ENCODE peak calls at places on chromosomes 4 and X, in six cellular contexts. One of them, this sample, is unnamed.

GRCh38 chr4:119314356-119314755 is 7.6 kb downstream of the FABP2 start:
- DNase-seq in endothelial cell of umbilical vein: peak; percentile 53
- DNase-seq in H1: no peak
- DNase-seq in HepG2: peak; percentile 41
- DNase-seq in A549: peak; percentile 39
- DNase-seq in K562: no peak
- DNase-seq in this sample: no peak

GRCh38 chr4:74738756-74739155 is 55.6 kb downstream of the BTC start:
- DNase-seq in H1: no peak
- DNase-seq in K562: no peak
- DNase-seq in A549: no peak
- DNase-seq in endothelial cell of umbilical vein: no peak
- DNase-seq in HepG2: no peak
- DNase-seq in this sample: no peak

GRCh38 chr4:88843067-88843723 is 145.6 kb upstream of the NAP1L5 start:
- DNase-seq in K562: no peak
- DNase-seq in A549: no peak
- DNase-seq in H1: no peak
- DNase-seq in HepG2: no peak
- DNase-seq in endothelial cell of umbilical vein: peak; percentile 87
- DNase-seq in this sample: no peak

GRCh38 chr4:87465739-87466366 is 43.5 kb downstream of the NUDT9 start:
- DNase-seq in H1: no peak
- DNase-seq in K562: peak; percentile 23
- DNase-seq in endothelial cell of umbilical vein: peak; percentile 53
- DNase-seq in A549: peak; percentile 54
- DNase-seq in HepG2: peak; percentile 45
- DNase-seq in this sample: no peak

GRCh38 chr4:10011277-10011676 is 10.0 kb downstream of the SLC2A9 start:
- DNase-seq in endothelial cell of umbilical vein: no peak
- DNase-seq in K562: no peak
- DNase-seq in HepG2: no peak
- DNase-seq in H1: no peak
- DNase-seq in A549: no peak
- DNase-seq in this sample: no peak

GRCh38 chr4:38204317-38205060 is 244.3 kb downstream of the PTTG2 start:
- DNase-seq in H1: no peak
- DNase-seq in A549: no peak
- DNase-seq in endothelial cell of umbilical vein: no peak
- DNase-seq in K562: no peak
- DNase-seq in HepG2: no peak
- DNase-seq in this sample: no peak

GRCh38 chrX:24002792-24003191 is 24.2 kb downstream of the KLHL15 start:
- DNase-seq in H1: no peak
- DNase-seq in K562: no peak
- DNase-seq in A549: no peak
- DNase-seq in HepG2: no peak
- DNase-seq in endothelial cell of umbilical vein: no peak
- DNase-seq in this sample: no peak

GRCh38 chr4:52100062-52100461 is 49.0 kb downstream of the SPATA18 start:
- DNase-seq in H1: no peak
- DNase-seq in A549: no peak
- DNase-seq in K562: no peak
- DNase-seq in HepG2: no peak
- DNase-seq in endothelial cell of umbilical vein: peak; percentile 16
- DNase-seq in this sample: no peak

GRCh38 chrX:135345328-135345645 is 36.0 kb downstream of the ETDC start:
- DNase-seq in A549: no peak
- DNase-seq in endothelial cell of umbilical vein: peak; percentile 81
- DNase-seq in H1: no peak
- DNase-seq in HepG2: no peak
- DNase-seq in K562: no peak
- DNase-seq in this sample: no peak

GRCh38 chrX:19902110-19902509 is 14.7 kb upstream of the SH3KBP1 start:
- DNase-seq in K562: no peak
- DNase-seq in HepG2: no peak
- DNase-seq in A549: no peak
- DNase-seq in endothelial cell of umbilical vein: no peak
- DNase-seq in H1: no peak
- DNase-seq in this sample: no peak

GRCh38 chrX:3576886-3577516 is 136.4 kb downstream of the PRKX start:
- DNase-seq in K562: no peak
- DNase-seq in endothelial cell of umbilical vein: no peak
- DNase-seq in HepG2: no peak
- DNase-seq in A549: no peak
- DNase-seq in H1: no peak
- DNase-seq in this sample: no peak

GRCh38 chr4:1459664-1460511 is 53.6 kb upstream of the NKX1-1 start:
- DNase-seq in K562: no peak
- DNase-seq in HepG2: no peak
- DNase-seq in H1: peak; percentile 53
- DNase-seq in A549: no peak
- DNase-seq in endothelial cell of umbilical vein: no peak
- DNase-seq in this sample: no peak

GRCh38 chr4:119099227-119099910 is 36.3 kb upstream of the MYOZ2 start:
- DNase-seq in H1: no peak
- DNase-seq in A549: no peak
- DNase-seq in endothelial cell of umbilical vein: no peak
- DNase-seq in K562: no peak
- DNase-seq in HepG2: no peak
- DNase-seq in this sample: no peak

GRCh38 chr4:177485528-177485927 is 43.3 kb upstream of the AGA start:
- DNase-seq in H1: no peak
- DNase-seq in A549: peak; percentile 5
- DNase-seq in K562: no peak
- DNase-seq in endothelial cell of umbilical vein: no peak
- DNase-seq in HepG2: no peak
- DNase-seq in this sample: no peak

GRCh38 chr4:96103086-96103485 is 263.2 kb downstream of the PDHA2 start:
- DNase-seq in A549: no peak
- DNase-seq in endothelial cell of umbilical vein: peak; percentile 10
- DNase-seq in K562: peak; percentile 3
- DNase-seq in H1: no peak
- DNase-seq in HepG2: no peak
- DNase-seq in this sample: no peak

GRCh38 chr4:106201373-106201772 is 114.6 kb downstream of the TBCK start:
- DNase-seq in HepG2: peak; percentile 7
- DNase-seq in A549: peak; percentile 5
- DNase-seq in K562: no peak
- DNase-seq in endothelial cell of umbilical vein: peak; percentile 31
- DNase-seq in H1: no peak
- DNase-seq in this sample: no peak

GRCh38 chr4:118857760-118858159 is 21.8 kb upstream of the SEC24D start:
- DNase-seq in A549: no peak
- DNase-seq in HepG2: no peak
- DNase-seq in K562: no peak
- DNase-seq in H1: no peak
- DNase-seq in endothelial cell of umbilical vein: no peak
- DNase-seq in this sample: no peak

GRCh38 chr4:121177238-121178137 is 13.4 kb upstream of the TNIP3 start:
- DNase-seq in HepG2: no peak
- DNase-seq in H1: no peak
- DNase-seq in A549: no peak
- DNase-seq in endothelial cell of umbilical vein: no peak
- DNase-seq in K562: no peak
- DNase-seq in this sample: no peak

GRCh38 chr4:94414907-94415306 is 36.8 kb upstream of the PDLIM5 start:
- DNase-seq in HepG2: no peak
- DNase-seq in K562: no peak
- DNase-seq in A549: no peak
- DNase-seq in H1: no peak
- DNase-seq in endothelial cell of umbilical vein: no peak
- DNase-seq in this sample: no peak

GRCh38 chr4:94411296-94411695 is 40.4 kb upstream of the PDLIM5 start:
- DNase-seq in H1: no peak
- DNase-seq in endothelial cell of umbilical vein: no peak
- DNase-seq in A549: no peak
- DNase-seq in HepG2: no peak
- DNase-seq in K562: no peak
- DNase-seq in this sample: no peak

GRCh38 chr4:94412019-94413017 is 39.4 kb upstream of the PDLIM5 start:
- DNase-seq in endothelial cell of umbilical vein: peak; percentile 95
- DNase-seq in H1: no peak
- DNase-seq in K562: peak; percentile 39
- DNase-seq in HepG2: peak; percentile 73
- DNase-seq in A549: peak; percentile 60
- DNase-seq in this sample: no peak

GRCh38 chr4:94415448-94415847 is 36.3 kb upstream of the PDLIM5 start:
- DNase-seq in H1: no peak
- DNase-seq in endothelial cell of umbilical vein: no peak
- DNase-seq in K562: no peak
- DNase-seq in HepG2: no peak
- DNase-seq in A549: no peak
- DNase-seq in this sample: no peak

DNA sequence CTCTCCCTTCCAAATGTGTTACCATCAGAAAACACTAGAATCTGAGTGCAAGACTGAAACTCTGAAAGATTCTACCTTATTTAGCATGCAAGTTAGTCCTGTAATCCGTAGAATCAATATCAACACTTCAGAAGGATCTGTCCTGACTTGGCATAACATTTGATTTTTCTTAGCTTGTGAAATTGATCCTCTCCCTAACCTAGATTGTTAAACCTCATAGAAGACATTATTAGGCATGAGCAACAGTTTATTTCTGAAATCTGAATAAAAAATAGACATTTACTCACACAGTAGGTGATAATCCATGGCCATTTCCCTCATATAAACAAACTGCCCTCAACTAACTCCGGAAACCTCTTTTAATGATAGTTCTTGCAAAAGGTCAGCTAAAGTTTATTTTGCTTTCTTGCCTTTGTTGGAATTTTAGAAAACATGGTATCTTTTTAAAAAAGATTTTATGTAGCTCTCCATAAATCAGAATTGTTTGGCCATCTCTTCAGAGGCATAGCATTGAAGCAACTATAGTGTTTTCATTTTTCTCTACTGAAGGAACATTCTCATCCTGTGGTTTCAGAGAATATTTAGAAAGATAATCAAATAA is 38.6 kb upstream of the PDLIM5 start:
- DNase-seq in HepG2: no peak
- DNase-seq in endothelial cell of umbilical vein: no peak
- DNase-seq in K562: no peak
- DNase-seq in A549: no peak
- DNase-seq in H1: no peak
- DNase-seq in this sample: no peak
- TF ChIP-seq JUN in HepG2: no peak
- TF ChIP-seq JUN in endothelial cell of umbilical vein: no peak
- TF ChIP-seq JUN in K562: no peak
- TF ChIP-seq JUN in A549: no peak
- TF ChIP-seq JUN in H1: no peak
- TF ChIP-seq JUN in this sample: no peak

GRCh38 chr4:183936047-183936446 is 30.9 kb downstream of the STOX2 start:
- DNase-seq in HepG2: no peak
- DNase-seq in A549: no peak
- DNase-seq in H1: no peak
- DNase-seq in endothelial cell of umbilical vein: no peak
- DNase-seq in K562: no peak
- DNase-seq in this sample: no peak

GRCh38 chr4:183936574-183937335 is 31.6 kb downstream of the STOX2 start:
- DNase-seq in K562: no peak
- DNase-seq in endothelial cell of umbilical vein: no peak
- DNase-seq in HepG2: no peak
- DNase-seq in H1: no peak
- DNase-seq in A549: peak; percentile 3
- DNase-seq in this sample: no peak

GRCh38 chr4:183941964-183942363 is 36.9 kb downstream of the STOX2 start:
- DNase-seq in K562: no peak
- DNase-seq in endothelial cell of umbilical vein: no peak
- DNase-seq in A549: no peak
- DNase-seq in HepG2: no peak
- DNase-seq in H1: no peak
- DNase-seq in this sample: no peak

GRCh38 chr4:183945741-183946140 is 40.6 kb downstream of the STOX2 start:
- DNase-seq in H1: no peak
- DNase-seq in endothelial cell of umbilical vein: no peak
- DNase-seq in K562: no peak
- DNase-seq in A549: no peak
- DNase-seq in HepG2: no peak
- DNase-seq in this sample: no peak

DNA sequence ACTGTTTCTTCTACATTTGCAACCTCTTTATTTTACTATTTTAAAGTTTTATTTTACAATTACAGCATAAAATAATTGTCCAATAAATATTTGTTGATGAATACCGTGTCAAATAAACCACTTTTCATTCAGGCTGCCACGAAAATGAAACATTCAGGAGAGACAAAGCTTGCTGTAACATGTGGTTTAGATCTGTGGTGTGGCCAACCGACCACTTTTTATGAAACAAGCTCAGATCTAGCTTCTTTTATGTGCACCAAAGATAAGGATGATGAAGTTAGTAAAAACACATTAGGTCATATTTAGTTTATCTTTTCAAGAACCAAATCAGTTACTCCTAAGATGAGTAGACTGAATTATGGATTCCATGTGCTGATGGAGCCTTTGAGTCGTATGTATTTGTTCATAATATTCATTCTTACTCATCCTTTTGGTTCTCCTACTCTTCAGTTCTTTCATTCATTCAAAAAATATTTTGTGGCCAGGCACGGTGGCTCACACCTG is 35.8 kb downstream of the STOX2 start:
- DNase-seq in K562: no peak
- DNase-seq in endothelial cell of umbilical vein: no peak
- DNase-seq in H1: no peak
- DNase-seq in HepG2: no peak
- DNase-seq in A549: no peak
- DNase-seq in this sample: no peak
- TF ChIP-seq JUN in K562: no peak
- TF ChIP-seq JUN in endothelial cell of umbilical vein: no peak
- TF ChIP-seq JUN in H1: no peak
- TF ChIP-seq JUN in HepG2: no peak
- TF ChIP-seq JUN in A549: no peak
- TF ChIP-seq JUN in this sample: no peak

GRCh38 chrX:120664081-120664480 is 34.2 kb upstream of the C1GALT1C1 start:
- DNase-seq in H1: no peak
- DNase-seq in A549: peak; percentile 42
- DNase-seq in HepG2: peak; percentile 7
- DNase-seq in endothelial cell of umbilical vein: peak; percentile 46
- DNase-seq in K562: no peak
- DNase-seq in this sample: no peak

DNA sequence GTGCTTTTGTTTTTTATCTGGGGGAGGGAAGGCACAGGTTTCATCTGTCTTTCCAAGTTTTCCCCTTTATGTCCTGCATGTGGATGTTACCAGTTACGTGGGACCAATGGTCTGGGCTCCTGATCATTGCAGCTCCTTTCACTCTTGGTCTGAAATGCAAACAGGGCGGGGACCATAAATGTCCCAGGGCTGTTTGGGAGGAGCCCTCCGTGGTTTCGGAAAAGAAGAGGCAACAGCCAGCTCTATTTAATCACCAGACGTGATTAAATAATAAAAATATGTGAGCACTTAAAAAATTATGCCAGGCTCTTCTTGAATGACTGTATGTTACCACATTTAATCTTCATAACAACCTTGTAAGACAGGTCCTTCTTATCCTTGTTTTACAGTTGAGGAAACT is 30.8 kb upstream of the C1GALT1C1 start:
- DNase-seq in H1: no peak
- DNase-seq in HepG2: no peak
- DNase-seq in K562: no peak
- DNase-seq in endothelial cell of umbilical vein: no peak
- DNase-seq in A549: no peak
- DNase-seq in this sample: no peak
- TF ChIP-seq JUN in H1: no peak
- TF ChIP-seq JUN in HepG2: no peak
- TF ChIP-seq JUN in K562: no peak
- TF ChIP-seq JUN in endothelial cell of umbilical vein: no peak
- TF ChIP-seq JUN in A549: no peak
- TF ChIP-seq JUN in this sample: no peak

GRCh38 chr4:16636304-16636703 is 262.1 kb downstream of the LDB2 start:
- DNase-seq in K562: no peak
- DNase-seq in HepG2: no peak
- DNase-seq in A549: no peak
- DNase-seq in endothelial cell of umbilical vein: no peak
- DNase-seq in H1: no peak
- DNase-seq in this sample: no peak
- TF ChIP-seq JUN in K562: no peak
- TF ChIP-seq JUN in HepG2: no peak
- TF ChIP-seq JUN in A549: no peak
- TF ChIP-seq JUN in endothelial cell of umbilical vein: no peak
- TF ChIP-seq JUN in H1: no peak
- TF ChIP-seq JUN in this sample: no peak